ENCODE peak calls at places on chromosomes 4 and X, in four cellular contexts. One of them, this sample, is unnamed.

GRCh38 chr4:53937918-53938317 is 126.5 kb downstream of the CHIC2 start:
- DNase-seq in K562: no peak
- DNase-seq in GM12878: no peak
- DNase-seq in HepG2: no peak
- DNase-seq in this sample: no peak

GRCh38 chr4:121977251-121978168 is 25.6 kb upstream of the TRPC3 start:
- DNase-seq in HepG2: no peak
- DNase-seq in K562: no peak
- DNase-seq in GM12878: peak
- DNase-seq in this sample: no peak

GRCh38 chr4:162560073-162560472 is 396.3 kb upstream of the FSTL5 start:
- DNase-seq in HepG2: no peak
- DNase-seq in K562: no peak
- DNase-seq in GM12878: no peak
- DNase-seq in this sample: no peak

GRCh38 chrX:148536961-148537360 is 36.5 kb downstream of the AFF2 start:
- DNase-seq in GM12878: no peak
- DNase-seq in K562: no peak
- DNase-seq in HepG2: no peak
- DNase-seq in this sample: no peak

GRCh38 chrX:139831689-139832456 is 101.0 kb downstream of the ATP11C start:
- DNase-seq in GM12878: no peak
- DNase-seq in K562: no peak
- DNase-seq in HepG2: no peak
- DNase-seq in this sample: peak

GRCh38 chr4:79913581-79913980 is 159.4 kb downstream of the ANTXR2 start:
- DNase-seq in GM12878: no peak
- DNase-seq in K562: no peak
- DNase-seq in HepG2: no peak
- DNase-seq in this sample: no peak

GRCh38 chr4:143559757-143560147 is 46.2 kb downstream of the SMARCA5 start:
- DNase-seq in GM12878: no peak
- DNase-seq in K562: no peak
- DNase-seq in HepG2: no peak
- DNase-seq in this sample: no peak

GRCh38 chr4:23171971-23172370 is 479.2 kb downstream of the GBA3 start:
- DNase-seq in HepG2: no peak
- DNase-seq in GM12878: no peak
- DNase-seq in K562: no peak
- DNase-seq in this sample: no peak

GRCh38 chr4:63728480-63729177 is 680.6 kb downstream of the TECRL start:
- DNase-seq in K562: no peak
- DNase-seq in HepG2: no peak
- DNase-seq in GM12878: no peak
- DNase-seq in this sample: peak

GRCh38 chrX:3711331-3711917 is 2.0 kb downstream of the PRKX start:
- DNase-seq in K562: peak
- DNase-seq in GM12878: peak
- DNase-seq in HepG2: no peak
- DNase-seq in this sample: no peak

GRCh38 chr4:66590488-66591215 is 920.4 kb upstream of the EPHA5 start:
- DNase-seq in HepG2: no peak
- DNase-seq in GM12878: no peak
- DNase-seq in K562: no peak
- DNase-seq in this sample: no peak

GRCh38 chr4:17665346-17665745 is 50.9 kb downstream of the MED28 start:
- DNase-seq in GM12878: no peak
- DNase-seq in HepG2: no peak
- DNase-seq in K562: no peak
- DNase-seq in this sample: no peak

GRCh38 chrX:122196338-122196737 is 987.7 kb upstream of the GRIA3 start:
- DNase-seq in K562: no peak
- DNase-seq in HepG2: no peak
- DNase-seq in GM12878: no peak
- DNase-seq in this sample: no peak
- TF ChIP-seq FOXK2 in K562: no peak
- TF ChIP-seq FOXK2 in HepG2: no peak
- TF ChIP-seq FOXK2 in GM12878: no peak
- TF ChIP-seq FOXK2 in this sample: no peak

GRCh38 chrX:129653985-129654651 is 638 bp downstream of the APLN start:
- DNase-seq in K562: no peak
- DNase-seq in GM12878: no peak
- DNase-seq in HepG2: no peak
- DNase-seq in this sample: peak
- TF ChIP-seq FOXM1 in K562: no peak
- TF ChIP-seq FOXM1 in GM12878: no peak
- TF ChIP-seq FOXM1 in HepG2: no peak
- TF ChIP-seq FOXM1 in this sample: no peak

DNA sequence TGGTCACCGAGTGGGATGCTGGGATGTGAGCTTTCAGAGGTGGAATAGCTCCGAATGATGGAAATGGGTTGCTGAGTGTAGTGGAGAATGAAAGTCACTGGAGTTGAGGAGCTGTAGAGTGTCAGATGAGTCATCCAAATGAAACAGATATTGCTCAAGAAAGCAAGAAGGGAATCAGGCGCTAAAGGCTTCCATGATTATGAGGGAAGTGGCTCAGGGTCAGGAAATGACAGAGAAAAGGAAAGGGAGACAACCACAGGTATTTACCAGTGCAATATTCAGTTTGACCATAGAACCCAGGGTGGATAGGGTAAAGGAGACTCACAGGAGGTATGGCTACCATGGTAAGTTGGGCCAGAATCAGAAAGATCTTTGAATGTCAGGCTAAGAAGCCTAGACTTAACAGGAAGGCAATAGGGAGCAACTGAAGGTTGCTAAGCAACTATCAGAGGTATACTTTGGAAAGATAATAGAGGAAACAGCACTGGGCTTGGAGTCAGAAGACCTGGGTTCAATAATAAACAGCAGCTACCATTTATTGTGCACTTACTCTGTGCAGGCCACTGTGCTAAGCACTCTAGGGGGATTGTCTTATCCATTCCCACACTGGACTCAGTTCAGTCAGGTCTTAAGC is 11.7 kb downstream of the LAS1L start:
- DNase-seq in GM12878: no peak
- DNase-seq in K562: no peak
- DNase-seq in HepG2: no peak
- DNase-seq in this sample: no peak
- TF ChIP-seq TARDBP in GM12878: no peak
- TF ChIP-seq TARDBP in K562: no peak
- TF ChIP-seq TARDBP in HepG2: no peak
- TF ChIP-seq TARDBP in this sample: no peak

DNA sequence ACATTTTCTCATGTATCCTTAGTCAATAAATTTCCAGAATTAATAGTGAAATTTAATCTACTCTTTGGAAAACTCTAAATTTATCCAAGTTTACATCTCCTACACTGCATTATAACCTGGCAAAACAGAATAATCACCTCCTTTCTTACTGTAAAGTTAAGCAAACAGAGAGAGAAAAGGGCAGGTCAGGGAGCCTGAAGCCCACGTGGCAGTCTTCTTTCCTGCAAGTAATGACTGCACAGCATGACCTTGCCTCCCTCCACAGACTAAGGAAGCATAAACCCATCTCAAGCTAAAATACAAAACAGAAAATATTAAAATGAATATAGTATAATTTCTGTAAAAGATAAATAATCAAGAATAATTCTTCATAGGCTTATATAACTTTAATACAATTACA is 1153.0 kb downstream of the C4orf33 start:
- DNase-seq in HepG2: no peak
- DNase-seq in K562: no peak
- DNase-seq in GM12878: no peak
- DNase-seq in this sample: no peak
- TF ChIP-seq FOXK2 in HepG2: no peak
- TF ChIP-seq FOXK2 in K562: no peak
- TF ChIP-seq FOXK2 in GM12878: no peak
- TF ChIP-seq FOXK2 in this sample: no peak

GRCh38 chr4:159367421-159368105 is 264.7 kb downstream of the RAPGEF2 start:
- DNase-seq in HepG2: no peak
- DNase-seq in K562: no peak
- DNase-seq in GM12878: peak
- DNase-seq in this sample: no peak
- TF ChIP-seq FOXM1 in HepG2: no peak
- TF ChIP-seq FOXM1 in K562: no peak
- TF ChIP-seq FOXM1 in GM12878: no peak
- TF ChIP-seq FOXM1 in this sample: no peak

GRCh38 chrX:17631647-17632046 is 105.6 kb upstream of the SCML1 start:
- DNase-seq in HepG2: no peak
- DNase-seq in K562: no peak
- DNase-seq in GM12878: no peak
- DNase-seq in this sample: no peak

GRCh38 chrX:17622331-17622730 is 115.0 kb upstream of the SCML1 start:
- DNase-seq in K562: no peak
- DNase-seq in HepG2: no peak
- DNase-seq in GM12878: no peak
- DNase-seq in this sample: no peak

GRCh38 chrX:17629519-17629918 is 107.8 kb upstream of the SCML1 start:
- DNase-seq in GM12878: no peak
- DNase-seq in HepG2: no peak
- DNase-seq in K562: no peak
- DNase-seq in this sample: no peak

GRCh38 chrX:17629011-17629410 is 108.3 kb upstream of the SCML1 start:
- DNase-seq in K562: no peak
- DNase-seq in GM12878: no peak
- DNase-seq in HepG2: no peak
- DNase-seq in this sample: no peak

GRCh38 chrX:17627026-17627425 is 110.3 kb upstream of the SCML1 start:
- DNase-seq in K562: no peak
- DNase-seq in GM12878: no peak
- DNase-seq in HepG2: no peak
- DNase-seq in this sample: no peak
- TF ChIP-seq TARDBP in K562: no peak
- TF ChIP-seq TARDBP in GM12878: no peak
- TF ChIP-seq TARDBP in HepG2: no peak
- TF ChIP-seq TARDBP in this sample: no peak

DNA sequence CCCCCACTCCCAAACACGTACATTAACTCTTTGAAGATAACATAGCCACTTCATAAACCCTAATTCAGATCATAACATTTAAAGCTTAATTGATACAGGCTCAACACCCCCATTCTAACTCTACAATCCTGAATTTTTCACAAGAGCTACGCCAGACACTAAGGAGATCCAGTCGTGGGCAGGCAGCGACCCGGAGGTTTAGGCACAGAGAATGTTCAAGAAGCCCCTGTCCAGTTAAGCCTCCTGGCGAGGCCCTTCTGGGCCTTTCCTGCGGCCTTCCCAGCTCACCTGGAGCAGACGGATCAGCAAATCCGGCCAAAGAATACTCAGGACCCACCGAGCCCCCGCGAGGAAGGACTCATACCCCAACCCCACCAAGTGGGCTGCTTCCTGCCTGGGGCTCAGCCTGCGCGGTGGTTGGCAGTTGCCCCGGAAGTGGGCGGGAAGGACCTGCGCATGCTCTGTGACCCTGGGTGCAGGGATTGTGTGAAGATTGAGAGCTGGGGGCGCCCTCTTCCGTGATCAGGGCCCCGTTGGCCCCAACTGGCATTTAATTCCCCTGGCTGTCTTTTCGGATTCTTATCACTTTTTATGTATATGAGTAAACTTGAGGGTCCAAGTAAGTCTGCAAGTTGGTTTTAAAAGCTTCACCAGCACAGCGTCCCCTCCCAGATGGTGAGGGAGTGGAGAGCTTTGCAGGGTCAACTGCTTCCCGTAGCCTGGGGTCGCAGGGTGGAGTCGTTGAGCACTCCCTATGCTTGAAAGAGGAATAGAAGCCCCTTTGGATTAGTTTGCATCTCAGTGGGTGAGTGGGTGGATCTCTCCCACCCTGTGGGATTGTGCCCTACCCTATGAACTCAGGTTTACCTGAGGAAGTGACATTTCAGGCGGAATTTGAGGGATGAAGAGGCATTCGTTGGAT is at the start of gene TRIM61:
- DNase-seq in GM12878: peak
- DNase-seq in K562: peak
- DNase-seq in HepG2: no peak
- DNase-seq in this sample: no peak
- TF ChIP-seq FOXK2 in GM12878: no peak
- TF ChIP-seq FOXK2 in K562: no peak
- TF ChIP-seq FOXK2 in HepG2: no peak
- TF ChIP-seq FOXK2 in this sample: no peak

DNA sequence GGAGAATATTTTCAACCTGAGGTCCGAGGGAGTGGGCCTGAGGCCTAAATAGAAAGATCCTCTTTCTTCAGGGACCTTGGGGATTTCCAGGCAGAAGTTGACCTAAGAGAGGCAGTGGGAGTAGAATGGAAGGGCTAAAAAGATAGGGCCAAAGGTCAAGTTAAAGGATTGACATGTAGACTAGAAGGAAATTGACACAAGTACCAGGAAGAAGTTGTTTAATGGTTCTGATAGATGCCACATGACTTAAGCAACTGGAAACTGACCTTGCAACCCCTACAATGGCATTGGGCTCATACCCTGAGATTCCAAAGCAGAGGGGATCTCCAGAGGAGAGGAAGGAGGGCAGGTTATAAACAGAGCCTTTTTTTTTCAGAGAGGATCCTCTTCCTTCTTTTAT is 77.0 kb downstream of the SHROOM3 start:
- DNase-seq in GM12878: no peak
- DNase-seq in HepG2: no peak
- DNase-seq in K562: no peak
- DNase-seq in this sample: no peak
- TF ChIP-seq FOXM1 in GM12878: no peak
- TF ChIP-seq FOXM1 in HepG2: no peak
- TF ChIP-seq FOXM1 in K562: no peak
- TF ChIP-seq FOXM1 in this sample: no peak